ENCODE peak calls at places on chromosome 11, in four cellular contexts. F, D, I and T are unnamed samples.

GRCh38 chr11:77039491-77040400 is 5.5 kb downstream of the B3GNT6 start:
- DNase-seq in F (no peak), D (no peak), I (peak; percentile 81), T (peak; percentile 84)

GRCh38 chr11:114116800-114117199 is 57.3 kb downstream of the ZBTB16 start:
- DNase-seq in F (no peak), I (no peak), D (no peak), T (no peak)

GRCh38 chr11:85277693-85278092 is 349.5 kb downstream of the DLG2 start:
- DNase-seq in I (no peak), F (no peak), D (no peak), T (no peak)

GRCh38 chr11:17575431-17576425 is 28.7 kb downstream of the OTOG start:
- DNase-seq in D (no peak), I (no peak), F (no peak), T (no peak)

GRCh38 chr11:119639642-119640205 is 89.3 kb downstream of the NECTIN1 start:
- DNase-seq in D (no peak), I (no peak), F (no peak), T (no peak)

GRCh38 chr11:93034031-93034430 is 64.6 kb downstream of the MTNR1B start:
- DNase-seq in F (no peak), D (no peak), I (no peak), T (no peak)

GRCh38 chr11:84419576-84419975 is 1133.4 kb upstream of the CCDC90B start:
- DNase-seq in F (no peak), I (no peak), D (no peak), T (no peak)

GRCh38 chr11:45922425-45923082 is at the start of gene LARGE2:
- DNase-seq in F (peak; percentile 20), D (peak; percentile 67), I (peak; percentile 76), T (peak; percentile 88)

GRCh38 chr11:70424765-70425164 is 26.4 kb downstream of the CTTN start:
- DNase-seq in I (no peak), D (no peak), F (no peak), T (no peak)

GRCh38 chr11:8222820-8223512 is 40.7 kb downstream of the LMO1 start:
- DNase-seq in I (no peak), D (no peak), F (no peak), T (no peak)

GRCh38 chr11:130431806-130432205 is 3.4 kb upstream of the ADAMTS8 start:
- DNase-seq in I (no peak), D (peak; percentile 45), F (no peak), T (no peak)

GRCh38 chr11:13287681-13288080 is 10.1 kb downstream of the BMAL1 start:
- DNase-seq in I (no peak), D (peak; percentile 69), F (no peak), T (no peak)

GRCh38 chr11:76637491-76638266 is 32.9 kb downstream of the LRRC32 start:
- DNase-seq in D (no peak), I (no peak), F (no peak), T (no peak)

GRCh38 chr11:20110908-20111669 is 49.2 kb downstream of the DBX1 start:
- DNase-seq in F (peak; percentile 77), I (peak; percentile 78), D (peak; percentile 90), T (peak; percentile 93)

GRCh38 chr11:94519478-94520084 is 7.3 kb downstream of the C11orf97 start:
- DNase-seq in F (peak; percentile 54), D (peak; percentile 76), I (peak; percentile 38), T (peak; percentile 62)

GRCh38 chr11:62264004-62264403 is 6.0 kb upstream of the SCGB2A2 start:
- DNase-seq in D (peak; percentile 56), I (no peak), F (no peak), T (no peak)

GRCh38 chr11:129731316-129731715 is 84.3 kb upstream of the TMEM45B start:
- DNase-seq in D (peak; percentile 86), F (no peak), I (no peak), T (no peak)

GRCh38 chr11:35714882-35715612 is 52.5 kb downstream of the TRIM44 start:
- DNase-seq in F (no peak), I (no peak), D (peak; percentile 26), T (no peak)

GRCh38 chr11:12164061-12165014 is 53.9 kb downstream of the MICAL2 start:
- DNase-seq in I (no peak), F (no peak), D (peak; percentile 96), T (peak; percentile 16)

GRCh38 chr11:118295834-118296454 is 8.6 kb upstream of the CD3E start:
- DNase-seq in I (no peak), F (no peak), D (peak; percentile 89), T (peak; percentile 72)

GRCh38 chr11:69127091-69127850 is 28.5 kb upstream of the SMIM38 start:
- DNase-seq in F (no peak), D (no peak), I (no peak), T (no peak)

GRCh38 chr11:35089724-35090505 is 49.1 kb upstream of the CD44 start:
- DNase-seq in F (no peak), I (no peak), D (no peak), T (no peak)

GRCh38 chr11:88284306-88285057 is 53.1 kb downstream of the CTSC start:
- DNase-seq in I (no peak), F (no peak), D (no peak), T (no peak)

GRCh38 chr11:22928207-22928917 is 68.1 kb upstream of the CCDC179 start:
- DNase-seq in F (no peak), I (no peak), D (no peak), T (peak; percentile 8)

GRCh38 chr11:1305063-1305495 is 4.4 kb downstream of the TOLLIP start:
- DNase-seq in F (no peak), D (no peak), I (no peak), T (no peak)

DNA sequence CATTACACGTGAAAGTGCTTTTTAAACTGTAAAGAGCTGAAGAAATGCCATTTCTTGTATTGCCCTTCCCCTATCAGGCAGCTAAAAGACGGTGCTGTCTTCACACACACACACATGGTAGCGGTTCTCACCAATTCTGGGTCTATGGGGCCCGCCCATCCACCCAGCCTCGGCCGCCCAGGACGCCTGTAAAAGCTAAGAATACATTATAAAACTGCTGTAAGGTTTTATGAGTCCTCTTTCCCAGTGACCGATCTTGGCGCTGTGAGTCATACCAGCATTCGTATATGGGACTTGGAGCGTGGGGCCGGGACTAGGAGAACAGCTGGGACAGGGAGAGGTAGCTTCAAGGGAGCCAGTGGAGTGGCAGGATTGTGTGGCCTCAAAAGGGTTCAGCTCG is 149.7 kb upstream of the CADM1 start:
- DNase-seq in F (no peak), I (no peak), D (peak; percentile 11), T (no peak)
- TF ChIP-seq EZH2phosphoT487 in F (no peak), I (no peak), D (no peak), T (no peak)

DNA sequence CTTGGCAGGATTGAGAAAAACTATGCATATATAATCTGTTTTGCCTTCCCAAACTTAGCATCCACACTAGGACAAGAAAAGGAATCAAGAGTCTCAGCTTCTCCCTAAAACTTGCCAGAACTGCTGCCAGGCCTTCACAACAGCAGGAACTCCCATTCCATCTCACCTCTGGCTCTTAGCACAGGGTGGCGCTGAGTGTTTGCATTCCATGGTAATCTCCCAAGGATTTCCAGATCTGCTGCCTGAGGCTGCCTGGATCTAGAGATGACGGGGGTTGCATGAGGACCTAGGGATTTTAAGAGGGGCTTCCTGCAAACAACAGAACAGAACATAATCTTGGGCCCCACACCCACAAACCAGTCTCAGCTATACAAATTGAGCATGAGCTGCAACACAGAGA is 87.1 kb upstream of the OPCML start:
- DNase-seq in D (no peak), I (no peak), F (no peak), T (peak; percentile 53)
- TF ChIP-seq CTCF in D (no peak), I (no peak), F (no peak), T (peak; percentile 84)

DNA sequence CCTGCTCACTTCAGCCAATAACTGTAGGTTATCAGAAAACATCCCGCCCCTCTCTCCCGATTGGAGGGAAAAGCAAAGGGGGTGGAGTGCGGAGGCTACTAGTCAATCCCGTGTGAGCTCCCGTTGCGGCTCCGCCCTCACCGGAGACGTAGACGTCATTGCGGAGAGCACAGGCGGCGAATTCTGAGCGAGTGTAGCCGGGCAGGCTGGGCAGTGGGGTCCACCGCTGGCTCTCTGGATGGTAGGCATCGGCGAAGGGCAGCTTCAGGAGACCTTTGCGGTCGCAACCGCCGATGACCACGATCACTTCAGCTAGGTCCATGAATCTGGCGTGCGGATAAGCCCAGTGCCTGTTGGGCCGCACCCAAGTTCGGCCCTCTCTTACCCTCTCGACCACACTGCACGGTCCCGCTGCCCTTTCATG is 4.7 kb downstream of the KLHL35 start:
- DNase-seq in D (peak; percentile 99), F (no peak), I (peak; percentile 99), T (peak; percentile 87)
- H3F3A ChIP-seq in D (no peaks in the 10 kb centered on the region), F (no peaks in the 10 kb centered on the region), I (peaks cover 4% of the 10 kb centered on the region), T (peaks cover 6% of the 10 kb centered on the region)

DNA sequence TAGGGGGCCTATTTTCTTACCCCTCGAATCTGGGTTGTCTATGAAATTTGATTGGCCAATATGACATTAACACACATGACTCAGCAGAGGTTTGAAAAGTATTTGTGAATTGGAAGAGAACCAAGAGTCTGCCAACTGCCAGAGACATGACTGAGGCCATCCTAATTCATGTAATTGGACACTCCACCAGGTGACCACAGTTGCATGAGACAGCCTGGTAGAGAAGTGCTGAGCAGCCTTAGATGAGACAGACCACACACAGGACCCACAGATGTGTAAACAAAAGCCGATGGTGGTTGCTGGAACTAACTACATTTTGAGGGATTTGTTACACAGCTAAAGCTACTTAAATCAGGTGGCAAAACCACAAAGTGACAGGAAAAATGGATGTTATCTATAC is 855 bp upstream of the MS4A5 start:
- DNase-seq in I (no peak), D (peak; percentile 78), F (no peak), T (no peak)
- TF ChIP-seq EZH2phosphoT487 in I (no peak), D (no peak), F (no peak), T (no peak)